ENCODE peak calls at places on chromosomes 2 and 18, in four cellular contexts. B, E, K and Z are unnamed samples.

GRCh38 chr2:129794116-129794515 is 185.3 kb upstream of the RAB6C start:
- DNase-seq in E (no peak), B (no peak), K (no peak), Z (no peak)

GRCh38 chr2:128573531-128573930 is 254.9 kb upstream of the HS6ST1 start:
- DNase-seq in E (no peak), K (no peak), B (no peak), Z (no peak)

GRCh38 chr2:58428553-58429284 is 187.6 kb upstream of the FANCL start:
- DNase-seq in B (no peak), E (peak), K (peak), Z (no peak)

GRCh38 chr18:5958822-5959221 is 63.5 kb upstream of the TMEM200C start:
- DNase-seq in K (no peak), E (no peak), B (no peak), Z (no peak)

GRCh38 chr18:8660316-8660715 is 45.0 kb upstream of the MTCL1 start:
- DNase-seq in E (no peak), K (no peak), B (no peak), Z (no peak)

GRCh38 chr2:191894681-191895147 is 47.8 kb upstream of the CAVIN2 start:
- DNase-seq in E (no peak), K (no peak), B (peak), Z (no peak)

GRCh38 chr2:120831106-120831505 is 95.4 kb downstream of the GLI2 start:
- DNase-seq in E (no peak), B (no peak), K (no peak), Z (no peak)

GRCh38 chr18:49664086-49664890 is 102.4 kb downstream of the LIPG start:
- DNase-seq in E (no peak), K (no peak), B (no peak), Z (no peak)

GRCh38 chr2:119431155-119431975 is at the start of gene TMEM37:
- DNase-seq in B (peak), K (peak), E (peak), Z (no peak)

GRCh38 chr2:130371723-130372054 is 15.8 kb downstream of the PTPN18 start:
- DNase-seq in K (no peak), E (no peak), B (peak), Z (no peak)

GRCh38 chr2:169069341-169069740 is at the start of gene DHRS9:
- DNase-seq in E (no peak), K (peak), B (peak), Z (no peak)

GRCh38 chr2:233013027-233013461 is at the start of gene NGEF:
- DNase-seq in K (peak), B (no peak), E (no peak), Z (no peak)

GRCh38 chr2:5176764-5177163 is 515.4 kb upstream of the SOX11 start:
- DNase-seq in B (no peak), K (no peak), E (no peak), Z (no peak)

GRCh38 chr2:229270551-229271410 is at the start of gene PID1:
- DNase-seq in K (peak), B (peak), E (peak), Z (no peak)

GRCh38 chr2:66405473-66405872 is 29.5 kb upstream of the MEIS1 start:
- DNase-seq in E (no peak), K (no peak), B (peak), Z (no peak)

GRCh38 chr2:128329607-128330006 is 10.9 kb upstream of the HS6ST1 start:
- DNase-seq in B (peak), E (no peak), K (no peak), Z (no peak)

GRCh38 chr2:86221066-86221684 is 21.9 kb downstream of the MRPL35 start:
- DNase-seq in E (peak), K (peak), B (peak), Z (no peak)

GRCh38 chr2:70716951-70717350 is 51.0 kb downstream of the ADD2 start:
- DNase-seq in B (no peak), E (no peak), K (no peak), Z (no peak)

GRCh38 chr2:138239902-138240595 is 261.5 kb upstream of the SPOPL start:
- DNase-seq in K (no peak), E (no peak), B (peak), Z (no peak)

GRCh38 chr2:74290466-74291216 is 52.6 kb downstream of the SLC4A5 start:
- DNase-seq in K (no peak), E (no peak), B (no peak), Z (peak)

GRCh38 chr2:151611351-151611750 is 122.9 kb downstream of the NEB start:
- DNase-seq in E (no peak), B (no peak), K (no peak), Z (no peak)

GRCh38 chr2:151616760-151617339 is 117.4 kb downstream of the NEB start:
- DNase-seq in E (no peak), B (peak), K (no peak), Z (no peak)

GRCh38 chr2:151614159-151614558 is 120.1 kb downstream of the NEB start:
- DNase-seq in E (no peak), K (no peak), B (no peak), Z (no peak)

GRCh38 chr2:151619337-151619989 is 114.8 kb downstream of the NEB start:
- DNase-seq in K (no peak), E (no peak), B (peak), Z (no peak)

GRCh38 chr2:151614606-151615306 is 119.5 kb downstream of the NEB start:
- DNase-seq in E (no peak), K (no peak), B (no peak), Z (no peak)
- TF ChIP-seq CTCF in E (peak), K (no peak), B (no peak), Z (no peak)

GRCh38 chr2:205835251-205835900 is 153.1 kb downstream of the NRP2 start:
- DNase-seq in B (peak), K (no peak), E (no peak), Z (no peak)
- TF ChIP-seq CTCF in B (no peak), K (no peak), E (no peak), Z (no peak)

DNA sequence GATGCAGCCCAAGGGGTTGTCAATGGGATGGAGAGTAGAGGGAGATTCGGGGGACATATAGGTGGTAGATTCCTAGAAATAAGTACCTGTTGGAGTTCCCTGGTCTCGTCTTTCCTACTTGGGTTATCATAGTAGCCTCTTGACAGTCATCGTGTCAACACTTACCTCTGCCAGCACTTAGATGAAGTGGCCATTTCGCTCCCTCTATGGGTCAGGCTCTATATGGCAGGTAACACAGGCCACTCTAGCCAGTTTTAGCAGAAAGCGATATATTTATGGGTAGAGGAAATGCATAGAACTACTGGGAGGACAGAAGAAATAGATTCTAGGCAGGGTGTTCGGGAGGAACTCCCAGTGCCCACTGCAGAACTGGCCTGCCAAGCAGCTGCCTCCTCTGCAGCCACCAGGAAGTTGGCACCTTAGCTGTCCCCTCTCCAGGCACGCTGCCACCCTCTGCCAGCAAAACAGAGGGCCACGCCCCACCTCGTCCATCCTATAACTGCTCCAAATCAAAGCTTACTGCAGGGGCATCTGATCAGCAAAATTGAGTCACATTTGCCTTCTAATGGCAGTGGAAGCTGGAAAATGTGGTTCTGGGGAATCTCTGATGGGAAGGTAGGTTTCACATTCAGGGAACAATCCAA is 181.3 kb downstream of the INSIG2 start:
- DNase-seq in B (no peak), E (peak), K (peak), Z (no peak)
- TF ChIP-seq CTCF in B (no peak), E (peak), K (peak), Z (no peak)

GRCh38 chr2:189142893-189143759 is 36.4 kb downstream of the COL5A2 start:
- DNase-seq in K (peak), E (peak), B (no peak), Z (no peak)
- TF ChIP-seq CTCF in K (peak), E (peak), B (peak), Z (no peak)

GRCh38 chr2:159106105-159106504 is 137.7 kb downstream of the TANC1 start:
- DNase-seq in E (no peak), B (peak), K (no peak), Z (no peak)
- TF ChIP-seq CTCF in E (no peak), B (peak), K (no peak), Z (no peak)

GRCh38 chr2:10139536-10139935 is 17.0 kb downstream of the RRM2 start:
- DNase-seq in E (no peak), B (no peak), K (no peak), Z (no peak)

GRCh38 chr2:10144771-10145518 is 22.4 kb downstream of the RRM2 start:
- DNase-seq in K (no peak), E (no peak), B (no peak), Z (no peak)

GRCh38 chr2:10140841-10141610 is 18.5 kb downstream of the RRM2 start:
- DNase-seq in B (no peak), K (no peak), E (no peak), Z (no peak)

GRCh38 chr2:10141736-10142639 is 19.4 kb downstream of the RRM2 start:
- DNase-seq in E (peak), B (no peak), K (peak), Z (no peak)

DNA sequence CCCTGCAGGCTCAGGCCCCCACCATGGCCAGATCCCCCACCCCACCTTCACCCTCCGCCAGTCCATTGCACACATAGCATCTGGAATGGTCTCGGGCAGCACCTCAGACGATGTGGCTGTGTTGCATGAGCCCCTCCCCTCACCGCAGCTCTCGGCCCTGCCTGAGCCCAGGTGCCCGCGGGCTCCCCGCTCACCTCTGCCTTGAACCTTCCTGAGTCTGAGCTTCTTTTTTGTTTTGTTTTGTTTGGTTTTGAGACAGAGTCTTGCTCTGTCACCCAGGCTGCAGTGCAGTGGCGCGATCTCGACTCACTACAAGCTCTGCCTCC is 20.1 kb downstream of the RRM2 start:
- DNase-seq in E (no peak), B (no peak), K (no peak), Z (no peak)
- TF ChIP-seq CTCF in E (no peak), B (no peak), K (peak), Z (no peak)